ENCODE peak calls at places on chromosome 18, in five cellular contexts. V is upper lobe of right lung, O is transverse colon, M is mammary epithelial cell, Z is OCI-LY7. G is an unnamed sample.

GRCh38 chr18:7382631-7383335 is 151.9 kb downstream of the LRRC30 start:
- DNase-seq in V (no peak), O (no peak), M (no peak), Z (no peak), G (no peak)

GRCh38 chr18:68693091-68693815 is 21.7 kb downstream of the TMX3 start:
- DNase-seq in V (no peak), O (no peak), M (no peak), Z (no peak), G (no peak)

GRCh38 chr18:37565138-37565984 is at the start of gene CELF4:
- DNase-seq in V (peak; percentile 64), O (no peak), M (peak; percentile 15), Z (no peak), G (no peak)

GRCh38 chr18:3603460-3604259 is 153.7 kb downstream of the TGIF1 start:
- DNase-seq in V (no peak), O (no peak), M (peak; percentile 92), Z (peak; percentile 43), G (peak; percentile 88)

GRCh38 chr18:78183815-78184214 is 795.8 kb upstream of the SALL3 start:
- DNase-seq in V (no peak), O (no peak), M (no peak), Z (no peak), G (no peak)

GRCh38 chr18:70553245-70553960 is 264.6 kb downstream of the SOCS6 start:
- DNase-seq in V (no peak), O (no peak), M (no peak), Z (no peak), G (no peak)

GRCh38 chr18:68984342-68984741 is 186.5 kb downstream of the CCDC102B start:
- DNase-seq in V (no peak), O (no peak), M (no peak), Z (no peak), G (no peak)

GRCh38 chr18:32920796-32921787 is 148.3 kb upstream of the KLHL14 start:
- DNase-seq in V (no peak), O (no peak), M (peak; percentile 92), Z (no peak), G (peak; percentile 86)

GRCh38 chr18:23134780-23135678 is at the start of gene CABLES1:
- DNase-seq in V (peak; percentile 89), O (peak; percentile 56), M (peak; percentile 30), Z (peak; percentile 63), G (peak; percentile 95)

DNA sequence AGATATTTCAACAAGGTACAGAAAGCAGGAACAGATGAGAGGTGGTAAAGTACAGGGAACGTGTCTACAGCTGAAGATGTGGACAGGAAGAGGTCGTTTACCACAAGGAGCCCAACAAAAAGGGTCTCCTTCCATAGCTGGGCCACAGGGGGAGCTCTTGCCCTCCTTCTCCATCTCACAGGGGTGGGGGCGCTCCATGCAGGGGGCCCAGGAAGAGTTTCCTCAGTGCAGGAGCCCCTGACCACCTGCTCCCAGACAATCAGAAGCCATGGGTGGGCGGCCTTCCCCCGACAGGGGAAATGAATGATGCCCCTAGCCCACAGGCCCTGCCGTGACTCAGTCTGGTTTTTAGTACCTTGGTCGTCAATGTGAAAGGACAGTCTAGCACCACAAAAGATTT is 163.6 kb upstream of the ZNF516 start:
- DNase-seq in V (no peak), O (no peak), M (no peak), Z (peak; percentile 39), G (no peak)
- TF ChIP-seq CTCF in V (no peak), O (no peak), M (peak; percentile 33), Z (peak; percentile 69), G (peak; percentile 29)

GRCh38 chr18:50665015-50665414 is 105.1 kb downstream of the MAPK4 start:
- DNase-seq in V (no peak), O (no peak), M (no peak), Z (no peak), G (no peak)

GRCh38 chr18:50662177-50662576 is 102.3 kb downstream of the MAPK4 start:
- DNase-seq in V (no peak), O (no peak), M (peak; percentile 5), Z (peak; percentile 17), G (no peak)

GRCh38 chr18:50663626-50664441 is 103.9 kb downstream of the MAPK4 start:
- DNase-seq in V (no peak), O (no peak), M (no peak), Z (no peak), G (no peak)

GRCh38 chr18:50661013-50661412 is 101.1 kb downstream of the MAPK4 start:
- DNase-seq in V (no peak), O (no peak), M (no peak), Z (no peak), G (no peak)

DNA sequence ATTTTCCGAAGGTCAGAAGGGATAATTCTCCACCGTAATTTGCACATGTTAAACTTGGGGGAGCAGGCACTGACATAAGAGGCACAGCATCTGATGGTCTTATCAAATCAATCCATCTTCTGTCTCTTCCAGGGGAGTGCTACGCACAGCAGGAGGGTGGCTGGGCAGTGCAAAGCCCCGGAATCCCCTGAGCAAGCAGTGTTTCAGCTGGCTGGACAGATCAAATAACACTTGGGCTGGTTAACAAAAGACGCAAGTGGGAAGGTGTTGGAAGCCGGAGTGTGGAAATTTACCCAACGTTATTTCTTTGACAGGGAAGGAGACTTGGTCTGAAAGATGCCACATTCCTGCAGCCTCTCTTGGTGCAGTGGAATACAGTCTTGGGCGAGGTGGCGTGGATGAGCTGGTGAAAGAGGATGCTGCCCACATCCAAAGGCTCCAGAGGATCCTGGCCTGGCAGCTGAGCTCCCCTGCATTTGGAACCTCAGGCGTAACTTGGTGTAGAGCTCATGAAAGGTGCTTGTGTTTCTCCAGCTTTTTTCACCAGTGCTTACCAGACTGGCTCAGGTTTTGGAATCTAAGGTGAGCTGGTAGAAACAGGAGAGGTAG is 103.0 kb downstream of the MAPK4 start:
- DNase-seq in V (peak; percentile 7), O (no peak), M (no peak), Z (no peak), G (no peak)
- H3K4me3 ChIP-seq in V (no peak overlapping the region), O (no peak overlapping the region), M (no peak overlapping the region), Z (no peak overlapping the region), G (no peak overlapping the region)

GRCh38 chr18:10279476-10279875 is 175.0 kb upstream of the APCDD1 start:
- DNase-seq in V (no peak), O (no peak), M (no peak), Z (no peak), G (no peak)
- H3K27ac ChIP-seq in V (no peak overlapping the region), O (no peak overlapping the region), M (no peak overlapping the region), Z (no peak overlapping the region), G (no peak overlapping the region)

GRCh38 chr18:57121542-57122112 is 25.3 kb upstream of the BOD1L2 start:
- DNase-seq in V (no peak), O (no peak), M (no peak), Z (no peak), G (no peak)
- TF ChIP-seq CTCF in V (no peak), O (no peak), M (no peak), Z (no peak), G (no peak)

DNA sequence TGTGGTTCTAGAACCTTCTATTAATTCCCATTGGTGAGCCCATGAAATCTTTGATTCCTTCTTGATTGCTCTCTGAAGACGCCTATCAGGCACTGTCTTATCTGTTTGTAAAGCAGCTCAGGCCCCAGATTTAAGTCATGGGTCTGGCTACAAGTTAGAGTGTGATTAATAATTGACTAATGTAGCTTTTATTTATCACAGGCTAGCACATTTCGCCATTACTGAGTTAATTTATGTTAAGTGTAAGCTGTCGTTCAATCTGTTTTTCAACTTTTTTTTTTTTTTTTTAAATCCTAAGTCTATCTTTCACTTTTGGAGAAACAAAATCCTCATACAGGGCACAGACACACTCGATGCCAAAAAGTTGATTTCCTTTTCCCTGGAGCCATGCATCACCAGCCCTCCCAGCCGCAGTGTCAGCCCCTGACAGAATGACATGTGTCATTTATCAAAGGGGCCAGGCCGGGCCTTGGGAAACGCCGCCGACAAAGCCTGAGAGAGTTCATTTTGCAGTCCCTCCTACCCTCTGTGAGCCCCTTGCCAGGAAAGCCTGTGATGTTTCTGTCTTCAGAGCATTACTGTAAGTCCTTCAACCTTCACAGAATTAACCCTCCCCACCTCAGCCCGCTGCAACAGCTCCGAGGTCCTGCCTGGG is 15.8 kb downstream of the TSHZ1 start:
- DNase-seq in V (no peak), O (no peak), M (no peak), Z (no peak), G (no peak)
- H3K4me3 ChIP-seq in V (peak overlapping the region; percentile 13), O (no peak overlapping the region), M (no peak overlapping the region), Z (no peak overlapping the region), G (peak overlapping the region; percentile 65)

G was measured in osteoblast.